ENCODE peak calls at places on chromosomes 12 and 14, in five cellular contexts. D is lower lobe of right lung; O is stimulated activated CD4-positive, alpha-beta T cell treated with anti-CD3 and anti-CD28 coated beads, Interleukin-2, amount 100 ng/mL, for 48 hours; S is mucosa of descending colon; I is testis. M is an unnamed sample.

GRCh38 chr12:12562016-12562483 is 613 bp downstream of the DUSP16 start:
- DNase-seq in O (no peak), D (peak), I (no peak), S (peak), M (no peak)

GRCh38 chr14:36827861-36828260 is 166.2 kb downstream of the PAX9 start:
- DNase-seq in D (no peak), I (no peak), S (no peak), O (no peak), M (no peak)

GRCh38 chr14:99943620-99944019 is 121.6 kb upstream of the EVL start:
- DNase-seq in S (no peak), I (no peak), D (no peak), O (no peak), M (no peak)

GRCh38 chr12:4506870-4507269 is 31.8 kb upstream of the RAD51AP1 start:
- DNase-seq in O (no peak), D (no peak), S (no peak), I (no peak), M (no peak)

GRCh38 chr12:96743606-96744005 is 163.5 kb upstream of the NEDD1 start:
- DNase-seq in D (no peak), O (no peak), I (no peak), S (no peak), M (no peak)

GRCh38 chr14:92105845-92106094 is 612 bp downstream of the ATXN3 start:
- DNase-seq in D (peak), I (peak), S (peak), O (no peak), M (no peak)

GRCh38 chr12:124750149-124750656 is 113.5 kb downstream of the SCARB1 start:
- DNase-seq in S (no peak), I (no peak), O (no peak), D (no peak), M (no peak)

GRCh38 chr14:102949062-102949800 is 26.8 kb downstream of the AMN start:
- DNase-seq in I (no peak), S (peak), D (no peak), O (no peak), M (peak)

GRCh38 chr12:128069359-128069997 is 197.5 kb upstream of the TMEM132C start:
- DNase-seq in S (peak), D (no peak), O (peak), I (peak), M (peak)

GRCh38 chr12:24661657-24662096 is 287.2 kb downstream of the BCAT1 start:
- DNase-seq in S (peak), D (peak), O (no peak), I (peak), M (no peak)

GRCh38 chr12:111434680-111435338 is 29.1 kb downstream of the SH2B3 start:
- DNase-seq in D (no peak), S (peak), O (peak), I (peak), M (no peak)

GRCh38 chr14:61489002-61489401 is 167.6 kb downstream of the PRKCH start:
- DNase-seq in S (no peak), I (no peak), O (no peak), D (no peak), M (no peak)

GRCh38 chr12:103901518-103902173 is 28.6 kb upstream of the HSP90B1 start:
- DNase-seq in S (no peak), I (no peak), D (no peak), O (no peak), M (no peak)

GRCh38 chr12:126608607-126609175 is 1543.5 kb downstream of the AACS start:
- DNase-seq in I (no peak), S (no peak), O (no peak), D (no peak), M (no peak)

GRCh38 chr14:104859900-104860299 is 5.2 kb upstream of the CEP170B start:
- DNase-seq in I (no peak), O (no peak), S (no peak), D (no peak), M (no peak)

GRCh38 chr14:51873221-51873893 is 12.9 kb downstream of the GNG2 start:
- DNase-seq in I (no peak), D (no peak), O (no peak), S (no peak), M (no peak)

GRCh38 chr12:116421785-116422538 is 137.2 kb upstream of the MAP1LC3B2 start:
- DNase-seq in S (no peak), D (no peak), I (no peak), O (no peak), M (no peak)

GRCh38 chr12:47602330-47602729 is 103.5 kb downstream of the RPAP3 start:
- DNase-seq in S (no peak), I (no peak), D (no peak), O (no peak), M (no peak)

GRCh38 chr14:64388533-64389243 is 535 bp downstream of the MTHFD1 start:
- DNase-seq in O (no peak), S (no peak), I (peak), D (no peak), M (no peak)

GRCh38 chr14:85590784-85591183 is 60.8 kb downstream of the FLRT2 start:
- DNase-seq in D (no peak), O (no peak), I (no peak), S (no peak), M (no peak)

GRCh38 chr12:103680591-103681065 is 93.6 kb downstream of the STAB2 start:
- DNase-seq in I (peak), D (no peak), S (peak), O (no peak), M (peak)

GRCh38 chr12:132286912-132287311 is 42.5 kb downstream of the GALNT9 start:
- DNase-seq in D (peak), I (no peak), S (no peak), O (no peak), M (no peak)

M was measured in CMK.